ENCODE peak calls at places on chromosomes 3 and 15, in eight cellular contexts. One of them, this sample, is unnamed.

GRCh38 chr3:99009851-99010250 is 108.4 kb upstream of the DCBLD2 start:
- DNase-seq in heart left ventricle: no peak
- DNase-seq in Peyer's patch: no peak
- DNase-seq in transverse colon: no peak
- DNase-seq in GM12891: no peak
- DNase-seq in ovary: no peak
- DNase-seq in breast epithelium: no peak
- DNase-seq in endothelial cell of umbilical vein: no peak
- DNase-seq in this sample: peak; percentile 81

GRCh38 chr3:29168686-29169085 is 112.2 kb upstream of the RBMS3 start:
- DNase-seq in transverse colon: no peak
- DNase-seq in breast epithelium: no peak
- DNase-seq in GM12891: no peak
- DNase-seq in Peyer's patch: no peak
- DNase-seq in endothelial cell of umbilical vein: no peak
- DNase-seq in heart left ventricle: no peak
- DNase-seq in ovary: no peak
- DNase-seq in this sample: no peak

GRCh38 chr3:53120336-53120735 is 9.9 kb downstream of the RFT1 start:
- DNase-seq in transverse colon: no peak
- DNase-seq in ovary: no peak
- DNase-seq in breast epithelium: no peak
- DNase-seq in Peyer's patch: no peak
- DNase-seq in heart left ventricle: no peak
- DNase-seq in GM12891: no peak
- DNase-seq in endothelial cell of umbilical vein: no peak
- DNase-seq in this sample: peak; percentile 87

GRCh38 chr3:157354722-157355121 is 81.9 kb upstream of the PTX3 start:
- DNase-seq in GM12891: no peak
- DNase-seq in transverse colon: no peak
- DNase-seq in ovary: no peak
- DNase-seq in heart left ventricle: no peak
- DNase-seq in endothelial cell of umbilical vein: peak; percentile 64
- DNase-seq in Peyer's patch: no peak
- DNase-seq in breast epithelium: no peak
- DNase-seq in this sample: peak; percentile 4

GRCh38 chr3:31634485-31634884 is 101.8 kb downstream of the STT3B start:
- DNase-seq in endothelial cell of umbilical vein: no peak
- DNase-seq in breast epithelium: no peak
- DNase-seq in GM12891: no peak
- DNase-seq in transverse colon: no peak
- DNase-seq in heart left ventricle: no peak
- DNase-seq in ovary: no peak
- DNase-seq in Peyer's patch: no peak
- DNase-seq in this sample: no peak

GRCh38 chr3:156033428-156033827 is 87.0 kb upstream of the KCNAB1 start:
- DNase-seq in Peyer's patch: no peak
- DNase-seq in heart left ventricle: no peak
- DNase-seq in GM12891: no peak
- DNase-seq in ovary: no peak
- DNase-seq in endothelial cell of umbilical vein: no peak
- DNase-seq in breast epithelium: no peak
- DNase-seq in transverse colon: no peak
- DNase-seq in this sample: no peak

GRCh38 chr3:128559486-128560225 is 66.7 kb upstream of the GATA2 start:
- DNase-seq in GM12891: no peak
- DNase-seq in heart left ventricle: no peak
- DNase-seq in endothelial cell of umbilical vein: peak; percentile 23
- DNase-seq in breast epithelium: no peak
- DNase-seq in ovary: no peak
- DNase-seq in transverse colon: no peak
- DNase-seq in Peyer's patch: peak; percentile 46
- DNase-seq in this sample: peak; percentile 52

GRCh38 chr15:82137261-82137660 is 91.4 kb upstream of the MEX3B start:
- DNase-seq in endothelial cell of umbilical vein: no peak
- DNase-seq in heart left ventricle: no peak
- DNase-seq in Peyer's patch: no peak
- DNase-seq in breast epithelium: no peak
- DNase-seq in ovary: no peak
- DNase-seq in transverse colon: no peak
- DNase-seq in GM12891: no peak
- DNase-seq in this sample: no peak

GRCh38 chr3:111859061-111859973 is at the start of gene PHLDB2:
- DNase-seq in GM12891: peak; percentile 41
- DNase-seq in heart left ventricle: peak; percentile 92
- DNase-seq in ovary: peak; percentile 72
- DNase-seq in breast epithelium: peak; percentile 91
- DNase-seq in transverse colon: peak; percentile 56
- DNase-seq in Peyer's patch: peak; percentile 61
- DNase-seq in endothelial cell of umbilical vein: peak; percentile 78
- DNase-seq in this sample: peak; percentile 11

GRCh38 chr15:64559243-64559642 is 98.9 kb downstream of the ZNF609 start:
- DNase-seq in Peyer's patch: no peak
- DNase-seq in ovary: no peak
- DNase-seq in transverse colon: no peak
- DNase-seq in breast epithelium: no peak
- DNase-seq in heart left ventricle: no peak
- DNase-seq in GM12891: no peak
- DNase-seq in endothelial cell of umbilical vein: no peak
- DNase-seq in this sample: no peak

GRCh38 chr3:44468572-44469520 is 8.6 kb downstream of the ZNF445 start:
- DNase-seq in ovary: no peak
- DNase-seq in transverse colon: no peak
- DNase-seq in Peyer's patch: no peak
- DNase-seq in heart left ventricle: no peak
- DNase-seq in endothelial cell of umbilical vein: no peak
- DNase-seq in breast epithelium: no peak
- DNase-seq in GM12891: no peak
- DNase-seq in this sample: peak; percentile 69

GRCh38 chr3:177057768-177058167 is 139.5 kb downstream of the TBL1XR1 start:
- DNase-seq in endothelial cell of umbilical vein: no peak
- DNase-seq in ovary: no peak
- DNase-seq in transverse colon: no peak
- DNase-seq in Peyer's patch: no peak
- DNase-seq in GM12891: peak; percentile 20
- DNase-seq in breast epithelium: no peak
- DNase-seq in heart left ventricle: no peak
- DNase-seq in this sample: no peak

GRCh38 chr3:124315215-124316033 is 323.5 kb upstream of the ROPN1 start:
- DNase-seq in heart left ventricle: no peak
- DNase-seq in GM12891: no peak
- DNase-seq in Peyer's patch: no peak
- DNase-seq in endothelial cell of umbilical vein: peak; percentile 8
- DNase-seq in breast epithelium: no peak
- DNase-seq in ovary: no peak
- DNase-seq in transverse colon: no peak
- DNase-seq in this sample: no peak

GRCh38 chr3:156388469-156389150 is 166.3 kb downstream of the SSR3 start:
- DNase-seq in GM12891: no peak
- DNase-seq in ovary: no peak
- DNase-seq in Peyer's patch: no peak
- DNase-seq in heart left ventricle: peak; percentile 69
- DNase-seq in breast epithelium: no peak
- DNase-seq in transverse colon: no peak
- DNase-seq in endothelial cell of umbilical vein: peak; percentile 17
- DNase-seq in this sample: no peak

GRCh38 chr15:50148362-50148963 is 29.4 kb upstream of the ATP8B4 start:
- DNase-seq in ovary: no peak
- DNase-seq in breast epithelium: no peak
- DNase-seq in heart left ventricle: no peak
- DNase-seq in endothelial cell of umbilical vein: peak; percentile 61
- DNase-seq in GM12891: no peak
- DNase-seq in Peyer's patch: no peak
- DNase-seq in transverse colon: peak; percentile 52
- DNase-seq in this sample: peak; percentile 30

GRCh38 chr3:180610981-180611380 is 9.0 kb downstream of the TTC14 start:
- DNase-seq in GM12891: no peak
- DNase-seq in transverse colon: no peak
- DNase-seq in Peyer's patch: no peak
- DNase-seq in heart left ventricle: no peak
- DNase-seq in ovary: no peak
- DNase-seq in endothelial cell of umbilical vein: no peak
- DNase-seq in breast epithelium: no peak
- DNase-seq in this sample: no peak

GRCh38 chr3:189142527-189142926 is 29.2 kb upstream of the TPRG1 start:
- DNase-seq in endothelial cell of umbilical vein: no peak
- DNase-seq in GM12891: no peak
- DNase-seq in transverse colon: no peak
- DNase-seq in Peyer's patch: no peak
- DNase-seq in breast epithelium: no peak
- DNase-seq in ovary: no peak
- DNase-seq in heart left ventricle: no peak
- DNase-seq in this sample: no peak

DNA sequence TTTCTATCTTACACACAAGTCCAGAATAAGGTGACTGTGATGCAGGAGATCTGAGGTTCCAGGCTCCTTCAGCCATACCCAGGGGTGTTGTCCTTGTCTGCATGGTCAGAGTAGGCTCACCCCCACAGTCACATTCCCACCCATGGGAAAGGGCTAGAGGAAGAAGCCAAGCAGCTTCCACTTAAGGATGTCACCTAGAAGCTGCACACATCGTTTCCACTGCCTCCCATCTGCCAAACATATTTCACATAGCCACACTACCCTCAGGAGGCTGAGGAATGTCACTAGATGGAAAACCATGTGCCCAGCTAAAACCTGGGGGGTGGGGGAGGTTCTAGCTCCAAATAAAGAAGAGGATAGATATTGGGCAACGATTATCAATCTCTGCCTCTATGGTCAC is 58.1 kb downstream of the TMEM39A start:
- DNase-seq in breast epithelium: no peak
- DNase-seq in transverse colon: no peak
- DNase-seq in GM12891: no peak
- DNase-seq in endothelial cell of umbilical vein: no peak
- DNase-seq in heart left ventricle: no peak
- DNase-seq in ovary: no peak
- DNase-seq in Peyer's patch: no peak
- DNase-seq in this sample: no peak
- TF ChIP-seq POLR2A in breast epithelium: no peak
- TF ChIP-seq POLR2A in transverse colon: no peak
- TF ChIP-seq POLR2A in GM12891: no peak
- TF ChIP-seq POLR2A in endothelial cell of umbilical vein: no peak
- TF ChIP-seq POLR2A in heart left ventricle: no peak
- TF ChIP-seq POLR2A in ovary: no peak
- TF ChIP-seq POLR2A in Peyer's patch: no peak
- TF ChIP-seq POLR2A in this sample: no peak

GRCh38 chr3:141410861-141411771 is 42.8 kb downstream of the ZBTB38 start:
- DNase-seq in endothelial cell of umbilical vein: peak; percentile 79
- DNase-seq in GM12891: no peak
- DNase-seq in Peyer's patch: no peak
- DNase-seq in heart left ventricle: no peak
- DNase-seq in ovary: peak; percentile 41
- DNase-seq in breast epithelium: no peak
- DNase-seq in transverse colon: peak; percentile 41
- DNase-seq in this sample: no peak
- TF ChIP-seq POLR2A in endothelial cell of umbilical vein: peak; percentile 57
- TF ChIP-seq POLR2A in GM12891: no peak
- TF ChIP-seq POLR2A in Peyer's patch: peak; percentile 15
- TF ChIP-seq POLR2A in heart left ventricle: no peak
- TF ChIP-seq POLR2A in ovary: no peak
- TF ChIP-seq POLR2A in breast epithelium: no peak
- TF ChIP-seq POLR2A in transverse colon: peak; percentile 27
- TF ChIP-seq POLR2A in this sample: no peak

GRCh38 chr3:14491396-14492190 is 48.5 kb downstream of the GRIP2 start:
- DNase-seq in heart left ventricle: no peak
- DNase-seq in ovary: no peak
- DNase-seq in endothelial cell of umbilical vein: no peak
- DNase-seq in breast epithelium: no peak
- DNase-seq in transverse colon: no peak
- DNase-seq in Peyer's patch: peak; percentile 44
- DNase-seq in GM12891: no peak
- DNase-seq in this sample: no peak

GRCh38 chr3:14494973-14495300 is 45.2 kb downstream of the GRIP2 start:
- DNase-seq in Peyer's patch: peak; percentile 47
- DNase-seq in heart left ventricle: no peak
- DNase-seq in ovary: no peak
- DNase-seq in transverse colon: no peak
- DNase-seq in endothelial cell of umbilical vein: no peak
- DNase-seq in breast epithelium: no peak
- DNase-seq in GM12891: no peak
- DNase-seq in this sample: no peak

GRCh38 chr3:14490831-14491230 is 49.3 kb downstream of the GRIP2 start:
- DNase-seq in ovary: no peak
- DNase-seq in transverse colon: no peak
- DNase-seq in breast epithelium: no peak
- DNase-seq in Peyer's patch: no peak
- DNase-seq in GM12891: no peak
- DNase-seq in heart left ventricle: no peak
- DNase-seq in endothelial cell of umbilical vein: no peak
- DNase-seq in this sample: no peak

GRCh38 chr3:14494279-14494972 is 45.7 kb downstream of the GRIP2 start:
- DNase-seq in GM12891: no peak
- DNase-seq in breast epithelium: no peak
- DNase-seq in endothelial cell of umbilical vein: no peak
- DNase-seq in heart left ventricle: no peak
- DNase-seq in Peyer's patch: peak; percentile 24
- DNase-seq in transverse colon: no peak
- DNase-seq in ovary: no peak
- DNase-seq in this sample: no peak

GRCh38 chr3:14492948-14493881 is 46.9 kb downstream of the GRIP2 start:
- DNase-seq in endothelial cell of umbilical vein: no peak
- DNase-seq in ovary: no peak
- DNase-seq in Peyer's patch: peak; percentile 43
- DNase-seq in breast epithelium: no peak
- DNase-seq in GM12891: no peak
- DNase-seq in transverse colon: no peak
- DNase-seq in heart left ventricle: no peak
- DNase-seq in this sample: no peak
- TF ChIP-seq POLR2A in endothelial cell of umbilical vein: no peak
- TF ChIP-seq POLR2A in ovary: no peak
- TF ChIP-seq POLR2A in Peyer's patch: no peak
- TF ChIP-seq POLR2A in breast epithelium: no peak
- TF ChIP-seq POLR2A in GM12891: no peak
- TF ChIP-seq POLR2A in transverse colon: no peak
- TF ChIP-seq POLR2A in heart left ventricle: no peak
- TF ChIP-seq POLR2A in this sample: no peak

GRCh38 chr3:58235970-58236369 is 1.6 kb upstream of the ABHD6 start:
- DNase-seq in Peyer's patch: no peak
- DNase-seq in endothelial cell of umbilical vein: no peak
- DNase-seq in transverse colon: no peak
- DNase-seq in heart left ventricle: no peak
- DNase-seq in ovary: no peak
- DNase-seq in breast epithelium: no peak
- DNase-seq in GM12891: no peak
- DNase-seq in this sample: no peak

GRCh38 chr3:58238830-58239229 is 1.2 kb downstream of the ABHD6 start:
- DNase-seq in Peyer's patch: no peak
- DNase-seq in transverse colon: no peak
- DNase-seq in endothelial cell of umbilical vein: no peak
- DNase-seq in heart left ventricle: no peak
- DNase-seq in GM12891: no peak
- DNase-seq in ovary: no peak
- DNase-seq in breast epithelium: no peak
- DNase-seq in this sample: no peak

GRCh38 chr3:58237940-58238681 is 519 bp downstream of the ABHD6 start:
- DNase-seq in GM12891: no peak
- DNase-seq in endothelial cell of umbilical vein: peak; percentile 18
- DNase-seq in breast epithelium: no peak
- DNase-seq in Peyer's patch: peak; percentile 63
- DNase-seq in heart left ventricle: peak; percentile 76
- DNase-seq in ovary: peak; percentile 69
- DNase-seq in transverse colon: peak; percentile 72
- DNase-seq in this sample: peak; percentile 78

GRCh38 chr3:58236527-58237237 is 910 bp upstream of the ABHD6 start:
- DNase-seq in breast epithelium: no peak
- DNase-seq in transverse colon: peak; percentile 45
- DNase-seq in GM12891: no peak
- DNase-seq in ovary: peak; percentile 27
- DNase-seq in endothelial cell of umbilical vein: no peak
- DNase-seq in Peyer's patch: no peak
- DNase-seq in heart left ventricle: peak; percentile 29
- DNase-seq in this sample: no peak

GRCh38 chr3:58237238-58237939 is at the start of gene ABHD6:
- DNase-seq in Peyer's patch: peak; percentile 89
- DNase-seq in endothelial cell of umbilical vein: peak; percentile 66
- DNase-seq in transverse colon: peak; percentile 82
- DNase-seq in ovary: peak; percentile 76
- DNase-seq in GM12891: peak; percentile 87
- DNase-seq in breast epithelium: peak; percentile 43
- DNase-seq in heart left ventricle: peak; percentile 81
- DNase-seq in this sample: peak; percentile 90
- TF ChIP-seq POLR2A in Peyer's patch: peak; percentile 19
- TF ChIP-seq POLR2A in endothelial cell of umbilical vein: peak; percentile 41
- TF ChIP-seq POLR2A in transverse colon: no peak
- TF ChIP-seq POLR2A in ovary: peak; percentile 21
- TF ChIP-seq POLR2A in GM12891: no peak
- TF ChIP-seq POLR2A in breast epithelium: no peak
- TF ChIP-seq POLR2A in heart left ventricle: peak; percentile 57
- TF ChIP-seq POLR2A in this sample: no peak